ENCODE peak calls at places on chromosomes 4 and X, in nine cellular contexts. Z, J, M, B, X, K, H, C and V are unnamed samples.

GRCh38 chr4:42915484-42915883 is 23.0 kb downstream of the GRXCR1 start:
- DNase-seq in B (no peak), M (no peak), H (no peak), J (no peak), Z (no peak), X (peak; percentile 36), C (no peak), K (no peak), V (no peak)

GRCh38 chr4:160928482-160928881 is 1235.3 kb downstream of the FSTL5 start:
- DNase-seq in Z (no peak), J (no peak), H (no peak), M (no peak), X (no peak), K (no peak), B (no peak), C (no peak), V (no peak)

GRCh38 chr4:105710012-105710600 is 1.5 kb downstream of the GSTCD start:
- DNase-seq in J (no peak), C (peak; percentile 67), X (no peak), H (no peak), B (no peak), M (no peak), K (no peak), Z (no peak), V (no peak)

GRCh38 chr4:114349543-114350175 is 248.9 kb upstream of the UGT8 start:
- DNase-seq in H (peak; percentile 4), K (no peak), X (no peak), B (no peak), J (no peak), C (no peak), M (no peak), Z (peak; percentile 66), V (no peak)

GRCh38 chrX:2283111-2283847 is 217.5 kb downstream of the DHRSX start:
- DNase-seq in C (no peak), X (no peak), M (no peak), Z (no peak), J (no peak), B (no peak), K (no peak), H (no peak), V (no peak)

GRCh38 chrX:120310861-120311631 is at the start of gene TMEM255A:
- DNase-seq in J (peak; percentile 27), C (peak; percentile 76), M (peak; percentile 68), B (no peak), X (no peak), Z (peak; percentile 3), H (peak; percentile 18), K (no peak), V (no peak)

GRCh38 chr4:8185930-8186329 is 13.2 kb upstream of the SH3TC1 start:
- DNase-seq in K (no peak), J (no peak), H (no peak), B (no peak), X (no peak), M (no peak), Z (peak; percentile 22), C (no peak), V (no peak)

GRCh38 chrX:130702867-130703707 is 199.9 kb downstream of the ENOX2 start:
- DNase-seq in B (no peak), Z (peak; percentile 37), J (no peak), C (no peak), M (no peak), H (no peak), X (no peak), K (no peak), V (no peak)

GRCh38 chr4:6695660-6696581 is 2.2 kb downstream of the S100P start:
- DNase-seq in B (no peak), K (no peak), X (peak; percentile 83), C (peak; percentile 87), M (no peak), J (no peak), Z (no peak), H (no peak), V (no peak)

GRCh38 chr4:163048447-163048846 is 118.2 kb downstream of the NAF1 start:
- DNase-seq in C (peak; percentile 12), H (peak; percentile 23), B (peak; percentile 14), K (no peak), M (peak; percentile 5), Z (peak; percentile 27), X (peak; percentile 12), J (no peak), V (no peak)

GRCh38 chrX:115459883-115460564 is 101.0 kb upstream of the PLS3 start:
- DNase-seq in J (no peak), K (no peak), M (no peak), B (no peak), X (no peak), Z (peak; percentile 54), H (peak; percentile 50), C (no peak), V (no peak)

GRCh38 chr4:158080354-158080753 is 92.5 kb downstream of the GASK1B start:
- DNase-seq in K (no peak), C (no peak), H (no peak), J (no peak), X (no peak), Z (peak; percentile 1), B (no peak), M (no peak), V (no peak)

GRCh38 chr4:87353592-87353991 is 30.9 kb upstream of the HSD17B13 start:
- DNase-seq in M (peak; percentile 20), J (no peak), C (peak; percentile 39), Z (peak; percentile 49), B (peak; percentile 53), K (peak; percentile 31), H (peak; percentile 60), X (peak; percentile 66), V (no peak)

GRCh38 chrX:23953908-23954269 is 46.1 kb downstream of the CXorf58 start:
- DNase-seq in J (no peak), B (no peak), H (no peak), M (no peak), X (no peak), C (no peak), Z (no peak), K (no peak), V (no peak)

GRCh38 chr4:15291133-15291532 is 136.7 kb upstream of the C1QTNF7 start:
- DNase-seq in Z (no peak), C (no peak), K (no peak), X (no peak), B (no peak), H (peak; percentile 66), J (no peak), M (no peak), V (no peak)

GRCh38 chrX:54178100-54178940 is 4.7 kb downstream of the FAM120C start:
- DNase-seq in J (no peak), K (no peak), M (no peak), Z (peak; percentile 80), H (peak; percentile 76), X (peak; percentile 25), C (no peak), B (no peak), V (peak; percentile 42)

GRCh38 chr4:31482691-31483090 is 762.5 kb downstream of the PCDH7 start:
- DNase-seq in H (no peak), B (no peak), J (no peak), M (no peak), C (no peak), X (no peak), K (no peak), Z (no peak), V (no peak)

GRCh38 chr4:40843696-40844095 is 93.9 kb downstream of the NSUN7 start:
- DNase-seq in M (no peak), H (no peak), Z (no peak), K (no peak), J (no peak), B (no peak), X (peak; percentile 18), C (peak; percentile 31), V (no peak)

GRCh38 chr4:118284169-118284568 is 68.6 kb downstream of the PRSS12 start:
- DNase-seq in X (no peak), J (no peak), K (no peak), H (no peak), M (no peak), C (no peak), B (no peak), Z (no peak), V (no peak)

GRCh38 chr4:54063737-54064316 is 578 bp downstream of the CHIC2 start:
- DNase-seq in M (peak; percentile 47), Z (peak; percentile 43), K (peak; percentile 26), B (peak; percentile 22), J (peak; percentile 60), C (peak; percentile 63), X (peak; percentile 48), H (peak; percentile 24), V (no peak)

GRCh38 chr4:54085284-54085683 is 14.7 kb upstream of the GSX2 start:
- DNase-seq in X (no peak), H (peak; percentile 85), C (no peak), K (no peak), B (no peak), J (no peak), M (peak; percentile 90), Z (peak; percentile 89), V (peak; percentile 89)

GRCh38 chr4:6727081-6727942 is 11.3 kb downstream of the BLOC1S4 start:
- DNase-seq in M (peak; percentile 93), C (peak; percentile 44), Z (no peak), X (no peak), K (peak; percentile 72), J (peak; percentile 50), B (no peak), H (peak; percentile 74), V (no peak)

GRCh38 chr4:19711871-19712270 is 539.8 kb upstream of the SLIT2 start:
- DNase-seq in M (no peak), B (no peak), J (no peak), C (no peak), K (no peak), Z (peak; percentile 91), H (peak; percentile 74), X (no peak), V (no peak)

GRCh38 chrX:107894038-107894437 is 68.4 kb downstream of the MID2 start:
- DNase-seq in B (no peak), J (no peak), Z (peak; percentile 49), C (peak; percentile 16), K (peak; percentile 31), H (peak; percentile 50), X (peak; percentile 83), M (peak; percentile 7), V (no peak)

GRCh38 chr4:155891058-155891457 is 12.4 kb upstream of the TDO2 start:
- DNase-seq in J (no peak), X (no peak), H (peak; percentile 35), M (no peak), K (no peak), C (peak; percentile 11), B (no peak), Z (peak; percentile 46), V (no peak)

GRCh38 chr4:167218022-167218608 is 16.2 kb downstream of the SPOCK3 start:
- DNase-seq in K (no peak), X (peak; percentile 65), Z (no peak), H (no peak), B (no peak), M (no peak), J (no peak), C (no peak), V (no peak)

GRCh38 chrX:69109706-69110635 is 55.3 kb downstream of the PJA1 start:
- DNase-seq in H (peak; percentile 72), K (no peak), J (no peak), C (peak; percentile 96), M (no peak), X (peak; percentile 20), Z (peak; percentile 93), B (no peak), V (no peak)

GRCh38 chr4:10089346-10089745 is 27.3 kb downstream of the WDR1 start:
- DNase-seq in J (peak; percentile 29), B (no peak), C (no peak), Z (no peak), X (peak; percentile 53), K (no peak), M (no peak), H (no peak), V (peak; percentile 73)

GRCh38 chrX:2627272-2627867 is 63.7 kb upstream of the CD99 start:
- DNase-seq in C (peak; percentile 55), H (peak; percentile 54), K (peak; percentile 59), M (no peak), X (peak; percentile 27), Z (peak; percentile 58), B (peak; percentile 40), J (no peak), V (no peak)

GRCh38 chrX:54248309-54248708 is 65.3 kb upstream of the FAM120C start:
- DNase-seq in C (no peak), J (no peak), B (no peak), H (peak; percentile 54), M (peak; percentile 5), Z (peak; percentile 21), K (no peak), X (peak; percentile 43), V (peak; percentile 1)